ENCODE peak calls at places on chromosomes 16 and 17, in eight cellular contexts. B is CD8-positive, alpha-beta memory T cell; J is uterus; V is endothelial cell of umbilical vein; M is astrocyte of the spinal cord; S is ovary; D is BJ; I is AG10803. X is an unnamed sample.

GRCh38 chr17:42531455-42532354 is 4.3 kb upstream of the NAGLU start:
- DNase-seq in B (peak), J (peak), V (peak), M (no peak), S (peak), D (no peak), I (peak), X (peak)

GRCh38 chr17:13176436-13176835 is 158.6 kb upstream of the ELAC2 start:
- DNase-seq in B (no peak), J (no peak), V (no peak), M (no peak), S (no peak), D (no peak), I (no peak), X (no peak)

GRCh38 chr17:12928736-12929135 is 89.1 kb downstream of the ELAC2 start:
- DNase-seq in B (no peak), J (no peak), V (no peak), M (peak), S (no peak), D (no peak), I (peak), X (peak)

GRCh38 chr17:39928868-39929651 is 1.5 kb downstream of the LRRC3C start:
- DNase-seq in B (no peak), J (no peak), V (peak), M (peak), S (no peak), D (peak), I (peak), X (no peak)

GRCh38 chr16:47695746-47696145 is 234.6 kb downstream of the PHKB start:
- DNase-seq in B (no peak), J (no peak), V (peak), M (no peak), S (no peak), D (no peak), I (no peak), X (no peak)

GRCh38 chr17:68089881-68090280 is 54.3 kb downstream of the KPNA2 start:
- DNase-seq in B (no peak), J (no peak), V (peak), M (no peak), S (no peak), D (no peak), I (no peak), X (no peak)

GRCh38 chr16:89574681-89575246 is 794 bp upstream of the CPNE7 start:
- DNase-seq in B (no peak), J (no peak), V (peak), M (peak), S (no peak), D (no peak), I (peak), X (peak)

GRCh38 chr17:27315796-27316465 is 22.0 kb downstream of the WSB1 start:
- DNase-seq in B (no peak), J (no peak), V (no peak), M (no peak), S (no peak), D (no peak), I (no peak), X (peak)

GRCh38 chr17:7574176-7574953 is 5.1 kb upstream of the CD68 start:
- DNase-seq in B (no peak), J (no peak), V (no peak), M (peak), S (no peak), D (no peak), I (no peak), X (no peak)

GRCh38 chr17:78839762-78840529 is 668 bp downstream of the USP36 start:
- DNase-seq in B (peak), J (peak), V (peak), M (peak), S (no peak), D (no peak), I (peak), X (peak)

GRCh38 chr16:84390131-84390785 is 21.9 kb downstream of the ATP2C2 start:
- DNase-seq in B (no peak), J (no peak), V (no peak), M (no peak), S (no peak), D (no peak), I (no peak), X (no peak)

GRCh38 chr17:78038748-78039288 is 80.3 kb downstream of the TNRC6C start:
- DNase-seq in B (no peak), J (no peak), V (no peak), M (no peak), S (no peak), D (no peak), I (no peak), X (no peak)

GRCh38 chr16:49952386-49952785 is 72.6 kb upstream of the CNEP1R1 start:
- DNase-seq in B (no peak), J (no peak), V (no peak), M (no peak), S (no peak), D (no peak), I (no peak), X (no peak)

GRCh38 chr17:17798573-17799255 is 38.1 kb downstream of the SREBF1 start:
- DNase-seq in B (no peak), J (no peak), V (no peak), M (no peak), S (no peak), D (no peak), I (no peak), X (no peak)

GRCh38 chr17:45164734-45165269 is 3.1 kb downstream of the HEXIM2 start:
- DNase-seq in B (no peak), J (no peak), V (no peak), M (no peak), S (no peak), D (no peak), I (no peak), X (no peak)

GRCh38 chr17:74192950-74193781 is 10.3 kb upstream of the RPL38 start:
- DNase-seq in B (no peak), J (no peak), V (no peak), M (no peak), S (no peak), D (no peak), I (no peak), X (peak)

GRCh38 chr17:3710951-3711383 is 12.7 kb upstream of the HASPIN start:
- DNase-seq in B (peak), J (no peak), V (peak), M (peak), S (no peak), D (no peak), I (peak), X (no peak)

GRCh38 chr16:79656537-79657115 is 56.1 kb upstream of the MAF start:
- DNase-seq in B (no peak), J (no peak), V (no peak), M (no peak), S (no peak), D (no peak), I (no peak), X (no peak)

GRCh38 chr16:67236551-67237395 is 9.8 kb downstream of the TMEM208 start:
- DNase-seq in B (peak), J (no peak), V (peak), M (peak), S (peak), D (no peak), I (peak), X (peak)

GRCh38 chr16:84839956-84840355 is 20.2 kb downstream of the CRISPLD2 start:
- DNase-seq in B (no peak), J (no peak), V (no peak), M (peak), S (no peak), D (no peak), I (peak), X (no peak)

GRCh38 chr17:15738066-15738465 is 6.0 kb downstream of the TBC1D26 start:
- DNase-seq in B (no peak), J (no peak), V (no peak), M (no peak), S (no peak), D (no peak), I (no peak), X (no peak)

GRCh38 chr17:10013360-10014112 is 108.5 kb upstream of the RCVRN start:
- DNase-seq in B (no peak), J (no peak), V (no peak), M (no peak), S (no peak), D (no peak), I (peak), X (no peak)

GRCh38 chr17:3535253-3535995 is 22.2 kb downstream of the TRPV3 start:
- DNase-seq in B (peak), J (peak), V (peak), M (peak), S (peak), D (no peak), I (peak), X (no peak)

GRCh38 chr16:86500708-86501510 is 9.4 kb upstream of the FOXF1 start:
- DNase-seq in B (no peak), J (no peak), V (no peak), M (no peak), S (no peak), D (no peak), I (no peak), X (no peak)

GRCh38 chr17:40909351-40909750 is 24.3 kb upstream of the KRT20 start:
- DNase-seq in B (peak), J (peak), V (peak), M (peak), S (peak), D (peak), I (peak), X (peak)

GRCh38 chr17:78875738-78876597 is 27.0 kb downstream of the CEP295NL start:
- DNase-seq in B (no peak), J (no peak), V (peak), M (peak), S (no peak), D (no peak), I (peak), X (no peak)

GRCh38 chr17:42087042-42087701 is 11.1 kb downstream of the ZNF385C start:
- DNase-seq in B (no peak), J (no peak), V (no peak), M (no peak), S (no peak), D (no peak), I (no peak), X (no peak)

GRCh38 chr17:72467841-72468653 is 347.2 kb downstream of the SOX9 start:
- DNase-seq in B (no peak), J (no peak), V (no peak), M (no peak), S (no peak), D (peak), I (peak), X (no peak)

GRCh38 chr16:77916111-77916510 is 106.2 kb upstream of the CLEC3A start:
- DNase-seq in B (no peak), J (no peak), V (no peak), M (no peak), S (no peak), D (no peak), I (no peak), X (no peak)

GRCh38 chr17:40158438-40158837 is 18.1 kb downstream of the CASC3 start:
- DNase-seq in B (no peak), J (no peak), V (no peak), M (no peak), S (no peak), D (no peak), I (no peak), X (no peak)

GRCh38 chr17:49497147-49498036 is 2.3 kb downstream of the NGFR start:
- DNase-seq in B (no peak), J (peak), V (peak), M (peak), S (no peak), D (no peak), I (no peak), X (no peak)

GRCh38 chr16:13098536-13098935 is 197.1 kb downstream of the SHISA9 start:
- DNase-seq in B (no peak), J (no peak), V (no peak), M (no peak), S (no peak), D (no peak), I (peak), X (no peak)

GRCh38 chr16:4507588-4508345 is 30.8 kb downstream of the CDIP1 start:
- DNase-seq in B (no peak), J (no peak), V (no peak), M (no peak), S (no peak), D (no peak), I (no peak), X (no peak)

GRCh38 chr16:28019218-28019617 is 44.3 kb downstream of the GSG1L start:
- DNase-seq in B (no peak), J (no peak), V (no peak), M (no peak), S (no peak), D (no peak), I (no peak), X (no peak)

GRCh38 chr16:9527976-9528375 is 436.5 kb downstream of the HAPSTR1 start:
- DNase-seq in B (no peak), J (no peak), V (no peak), M (no peak), S (no peak), D (no peak), I (peak), X (peak)

GRCh38 chr17:12041316-12041715 is 20.6 kb downstream of the MAP2K4 start:
- DNase-seq in B (no peak), J (no peak), V (peak), M (peak), S (no peak), D (peak), I (peak), X (no peak)

GRCh38 chr17:7315570-7316243 is 547 bp upstream of the GPS2 start:
- DNase-seq in B (no peak), J (no peak), V (no peak), M (no peak), S (peak), D (no peak), I (no peak), X (no peak)

GRCh38 chr17:8105957-8106398 is 12.3 kb downstream of the ALOXE3 start:
- DNase-seq in B (no peak), J (no peak), V (no peak), M (no peak), S (no peak), D (no peak), I (peak), X (no peak)

GRCh38 chr17:57110152-57110542 is 25.1 kb downstream of the AKAP1 start:
- DNase-seq in B (no peak), J (peak), V (no peak), M (no peak), S (peak), D (no peak), I (no peak), X (no peak)

GRCh38 chr16:58685084-58685449 is 497 bp upstream of the SLC38A7 start:
- DNase-seq in B (no peak), J (no peak), V (no peak), M (no peak), S (no peak), D (no peak), I (no peak), X (no peak)
- H3K4me3 ChIP-seq in B (peak), J (peak), V (no peak), M (no peak), S (peak), D (no peak), I (no peak), X (peak)

GRCh38 chr16:70680495-70681381 is 5.1 kb downstream of the MTSS2 start:
- DNase-seq in B (no peak), J (peak), V (no peak), M (no peak), S (peak), D (no peak), I (no peak), X (no peak)
- H3K4me3 ChIP-seq in B (no peak), J (no peak), V (no peak), M (no peak), S (no peak), D (no peak), I (peak), X (no peak)

GRCh38 chr16:52547001-52547833 is at the start of gene TOX3:
- DNase-seq in B (no peak), J (no peak), V (no peak), M (no peak), S (peak), D (no peak), I (no peak), X (peak)

GRCh38 chr16:52546291-52546941 is 527 bp downstream of the TOX3 start:
- DNase-seq in B (no peak), J (no peak), V (no peak), M (no peak), S (no peak), D (no peak), I (no peak), X (no peak)

GRCh38 chr16:52543654-52544053 is 3.3 kb downstream of the TOX3 start:
- DNase-seq in B (no peak), J (no peak), V (no peak), M (no peak), S (no peak), D (no peak), I (no peak), X (no peak)

GRCh38 chr16:52545544-52546262 is 1.2 kb downstream of the TOX3 start:
- DNase-seq in B (no peak), J (no peak), V (no peak), M (no peak), S (no peak), D (no peak), I (no peak), X (no peak)

DNA sequence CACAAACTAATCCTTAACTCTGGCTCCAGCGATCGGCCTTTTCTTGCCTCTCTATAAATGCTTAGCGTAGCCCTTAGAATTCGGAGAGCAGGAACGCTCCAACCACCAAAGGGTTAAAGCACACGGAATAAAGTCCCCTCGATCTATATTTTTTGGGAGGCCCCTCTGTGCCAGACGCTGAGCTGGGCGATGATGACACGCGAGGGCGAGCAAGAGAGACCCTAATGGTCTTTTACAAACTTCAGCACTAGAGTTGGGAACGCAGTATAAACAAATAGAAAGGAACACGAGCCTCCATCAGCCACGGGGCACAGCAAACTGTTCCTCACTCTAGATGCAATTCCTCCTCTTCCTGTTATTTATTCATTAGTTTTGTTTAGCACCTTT is 1.8 kb downstream of the TOX3 start:
- DNase-seq in B (no peak), J (no peak), V (no peak), M (peak), S (no peak), D (no peak), I (no peak), X (no peak)
- H3K4me3 ChIP-seq in B (no peak), J (peak), V (no peak), M (no peak), S (peak), D (no peak), I (no peak), X (peak)

GRCh38 chr17:50918071-50918932 is 52.1 kb upstream of the TOB1 start:
- DNase-seq in B (no peak), J (no peak), V (no peak), M (no peak), S (no peak), D (no peak), I (no peak), X (no peak)

GRCh38 chr17:50916026-50916707 is 50.0 kb upstream of the TOB1 start:
- DNase-seq in B (no peak), J (no peak), V (no peak), M (no peak), S (no peak), D (no peak), I (peak), X (no peak)

GRCh38 chr17:50917418-50917743 is 51.2 kb upstream of the TOB1 start:
- DNase-seq in B (no peak), J (no peak), V (no peak), M (no peak), S (no peak), D (no peak), I (no peak), X (no peak)

GRCh38 chr17:50918933-50919296 is 52.8 kb upstream of the TOB1 start:
- DNase-seq in B (no peak), J (no peak), V (no peak), M (no peak), S (no peak), D (no peak), I (no peak), X (no peak)

DNA sequence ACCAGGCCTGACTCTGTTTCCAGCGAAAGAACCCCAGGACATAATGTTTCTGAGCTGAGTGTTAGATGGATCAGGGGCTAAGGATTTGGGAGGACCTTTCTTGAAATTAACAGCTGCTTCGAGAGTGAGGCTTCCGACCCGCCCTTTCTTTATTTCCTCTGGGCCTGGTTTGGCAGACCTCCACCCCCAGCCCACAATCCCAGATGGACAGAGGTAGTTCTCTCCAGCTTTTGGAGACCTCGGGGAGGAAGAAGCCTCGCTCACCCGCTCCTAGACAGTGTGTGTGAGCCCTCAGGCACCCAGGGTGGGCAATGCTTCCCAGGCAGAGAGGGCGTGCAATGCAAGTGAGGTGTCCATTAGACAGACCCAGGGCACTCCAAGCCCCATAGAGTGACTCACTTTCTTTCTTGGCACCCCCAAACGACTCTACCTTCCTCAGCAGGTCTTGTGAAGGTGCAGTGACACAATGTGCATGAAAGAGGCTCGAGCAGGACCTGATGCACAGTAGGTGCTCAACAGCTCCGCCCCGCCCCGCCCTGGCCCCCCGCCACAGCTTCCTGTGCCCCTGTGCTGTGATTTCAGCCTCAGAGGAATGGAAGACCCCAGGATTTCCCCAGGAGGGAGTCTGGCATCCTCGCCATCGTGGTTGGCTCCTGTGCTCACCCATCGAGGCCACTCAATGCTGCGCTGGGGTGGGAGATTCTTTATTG is 50.7 kb upstream of the TOB1 start:
- DNase-seq in B (no peak), J (no peak), V (no peak), M (no peak), S (peak), D (no peak), I (peak), X (no peak)
- H3K4me3 ChIP-seq in B (no peak), J (no peak), V (no peak), M (no peak), S (no peak), D (no peak), I (no peak), X (no peak)

DNA sequence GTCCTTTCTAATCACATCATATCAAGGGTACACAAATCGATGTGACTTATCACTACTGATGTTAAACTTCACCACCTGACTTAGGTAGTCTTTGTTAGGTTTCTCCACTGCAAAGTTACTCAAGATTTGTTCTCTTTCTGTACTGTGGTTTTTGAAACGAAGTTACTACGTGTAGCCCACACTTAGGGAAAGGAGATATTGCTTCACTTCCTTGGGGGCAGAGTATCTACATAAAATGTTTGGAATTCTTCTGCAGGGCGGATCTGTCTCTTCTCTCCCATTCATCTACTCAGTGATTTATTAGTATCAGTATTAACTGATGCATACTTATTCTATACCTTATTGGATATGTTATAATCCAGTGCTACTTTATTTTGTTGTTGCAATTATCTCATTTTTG is 403.6 kb upstream of the MON1B start:
- DNase-seq in B (no peak), J (no peak), V (no peak), M (no peak), S (no peak), D (no peak), I (no peak), X (no peak)
- H3K4me3 ChIP-seq in B (no peak), J (no peak), V (no peak), M (no peak), S (no peak), D (no peak), I (no peak), X (no peak)

GRCh38 chr16:57629516-57630401 is 1.3 kb downstream of the ADGRG1 start:
- DNase-seq in B (no peak), J (no peak), V (no peak), M (no peak), S (no peak), D (no peak), I (no peak), X (no peak)
- H3K4me3 ChIP-seq in B (no peak), J (no peak), V (peak), M (no peak), S (peak), D (no peak), I (no peak), X (no peak)

GRCh38 chr16:69187387-69187890 is 475 bp downstream of the SNTB2 start:
- DNase-seq in B (peak), J (peak), V (peak), M (no peak), S (peak), D (no peak), I (peak), X (peak)
- H3K4me3 ChIP-seq in B (peak), J (peak), V (peak), M (peak), S (peak), D (peak), I (peak), X (peak)

GRCh38 chr17:31842416-31843381 is 16.3 kb downstream of the COPRS start:
- DNase-seq in B (peak), J (peak), V (peak), M (peak), S (peak), D (no peak), I (peak), X (peak)
- H3K4me3 ChIP-seq in B (peak), J (peak), V (no peak), M (no peak), S (peak), D (no peak), I (peak), X (peak)

X was measured in Caco-2.